ENCODE peak calls at places on chromosomes 13 and 19, in eight cellular contexts. K is AG08396; P is midbrain; G is colonic mucosa; S is stimulated activated CD4-positive, alpha-beta T cell treated with anti-CD3 and anti-CD28 coated beads, Interleukin-12 subunit alpha, Interleukin-12 subunit beta, amount 100 ng/mL, for 4 hours; E is NCI-H146; U is HEK293T; L is breast epithelium. F is an unnamed sample.

GRCh38 chr13:77565635-77566034 is 30.1 kb downstream of the SCEL start:
- DNase-seq in G (no peak), P (peak), K (peak), U (peak), L (no peak), E (peak), S (no peak), F (peak)

GRCh38 chr13:85509512-85509911 is 289.7 kb downstream of the SLITRK6 start:
- DNase-seq in P (no peak), L (no peak), U (no peak), S (no peak), E (peak), G (no peak), K (peak), F (no peak)

GRCh38 chr19:45125975-45126493 is 33.1 kb downstream of the PPP1R37 start:
- DNase-seq in L (peak), G (peak), S (peak), K (peak), U (peak), E (peak), P (no peak), F (peak)

GRCh38 chr19:2081873-2082810 is 14.0 kb downstream of the MOB3A start:
- DNase-seq in U (no peak), K (no peak), G (no peak), L (no peak), S (no peak), P (no peak), E (no peak), F (no peak)

GRCh38 chr19:54691582-54692293 is 29.0 kb downstream of the LILRB4 start:
- DNase-seq in U (no peak), G (no peak), S (no peak), E (no peak), K (no peak), L (no peak), P (no peak), F (no peak)

GRCh38 chr13:110509478-110509926 is 52.0 kb downstream of the RAB20 start:
- DNase-seq in P (no peak), K (no peak), G (no peak), S (no peak), L (no peak), U (no peak), E (peak), F (no peak)

GRCh38 chr13:23979361-23980159 is 82.3 kb upstream of the C1QTNF9B start:
- DNase-seq in G (peak), U (peak), P (peak), L (peak), E (peak), K (peak), S (peak), F (peak)

GRCh38 chr19:38690146-38690545 is 42.7 kb downstream of the ACTN4 start:
- DNase-seq in L (no peak), P (no peak), K (no peak), U (no peak), S (no peak), E (no peak), G (no peak), F (no peak)

GRCh38 chr19:20247016-20247683 is 80.1 kb downstream of the ZNF486 start:
- DNase-seq in U (no peak), S (peak), L (no peak), E (peak), K (peak), P (peak), G (no peak), F (peak)

GRCh38 chr13:40589285-40590109 is 76.9 kb downstream of the FOXO1 start:
- DNase-seq in K (peak), U (no peak), E (no peak), S (no peak), P (peak), G (no peak), L (no peak), F (peak)

GRCh38 chr13:110108348-110109139 is 198.4 kb downstream of the COL4A1 start:
- DNase-seq in E (peak), U (peak), K (peak), P (peak), G (peak), S (no peak), L (peak), F (peak)

GRCh38 chr13:92829930-92830329 is 396.7 kb upstream of the GPC6 start:
- DNase-seq in K (no peak), U (no peak), E (no peak), G (no peak), P (no peak), S (no peak), L (no peak), F (no peak)

GRCh38 chr13:98406475-98406874 is 170.4 kb downstream of the STK24 start:
- DNase-seq in P (no peak), K (no peak), L (no peak), G (no peak), U (no peak), E (peak), S (no peak), F (no peak)

GRCh38 chr19:40525234-40526051 is 51.2 kb upstream of the SHKBP1 start:
- DNase-seq in K (no peak), U (no peak), L (no peak), S (no peak), G (no peak), E (no peak), P (no peak), F (no peak)

GRCh38 chr19:23311551-23311950 is 61.4 kb upstream of the ZNF724 start:
- DNase-seq in U (no peak), E (no peak), L (no peak), G (no peak), K (no peak), S (no peak), P (no peak), F (no peak)

GRCh38 chr19:751501-752341 is 809 bp downstream of the MISP start:
- DNase-seq in S (no peak), L (no peak), K (peak), E (no peak), G (peak), P (no peak), U (no peak), F (no peak)

GRCh38 chr19:11425719-11426457 is 6.8 kb upstream of the RGL3 start:
- DNase-seq in G (no peak), L (no peak), K (no peak), S (no peak), U (no peak), E (no peak), P (no peak), F (no peak)

GRCh38 chr19:18119243-18120105 is 21.9 kb downstream of the MAST3 start:
- DNase-seq in E (no peak), S (peak), L (no peak), G (no peak), U (no peak), P (no peak), K (no peak), F (no peak)

GRCh38 chr13:99959127-99959529 is 12.4 kb downstream of the ZIC5 start:
- DNase-seq in P (no peak), E (no peak), G (no peak), U (no peak), L (no peak), S (no peak), K (no peak), F (no peak)

GRCh38 chr19:5891938-5892771 is 11.4 kb downstream of the NDUFA11 start:
- DNase-seq in U (peak), L (no peak), G (peak), K (peak), P (no peak), S (peak), E (peak), F (peak)

GRCh38 chr13:27792393-27793218 is at the start of gene GSX1:
- DNase-seq in S (peak), P (peak), L (peak), K (peak), E (no peak), G (peak), U (peak), F (peak)

GRCh38 chr19:49135686-49136085 is 16.3 kb downstream of the PPFIA3 start:
- DNase-seq in P (no peak), U (no peak), K (no peak), S (no peak), G (no peak), L (no peak), E (no peak), F (no peak)

GRCh38 chr13:92196566-92197256 is 798.3 kb downstream of the GPC5 start:
- DNase-seq in U (no peak), G (no peak), K (no peak), L (no peak), E (peak), S (no peak), P (no peak), F (no peak)

GRCh38 chr13:43640476-43640875 is 146.3 kb downstream of the ENOX1 start:
- DNase-seq in S (no peak), E (no peak), P (no peak), K (no peak), L (no peak), U (no peak), G (no peak), F (no peak)

GRCh38 chr13:112849500-112849899 is 119.5 kb upstream of the MCF2L start:
- DNase-seq in U (peak), K (no peak), E (peak), G (no peak), L (no peak), S (no peak), P (no peak), F (no peak)

GRCh38 chr13:98717891-98718290 is 34.6 kb downstream of the SLC15A1 start:
- DNase-seq in S (no peak), E (no peak), P (no peak), L (no peak), G (no peak), U (no peak), K (no peak), F (no peak)

GRCh38 chr13:30346159-30346788 is 38.9 kb upstream of the KATNAL1 start:
- DNase-seq in P (no peak), S (peak), K (no peak), E (no peak), G (peak), U (no peak), L (peak), F (no peak)

F was measured in cardiac muscle cell.